ENCODE peak calls at places on chromosome 3, in four cellular contexts. S is WTC11, E is HepG2, N is K562. B is an unnamed sample.

GRCh38 chr3:117856354-117856753 is 1146.8 kb downstream of the TUSC7 start:
- DNase-seq in S (no peak), E (no peak), N (peak), B (no peak)

GRCh38 chr3:126040386-126040785 is 43.5 kb downstream of the SLC41A3 start:
- DNase-seq in S (no peak), E (no peak), N (no peak), B (no peak)

GRCh38 chr3:147117631-147118030 is 288.7 kb downstream of the ZIC4 start:
- DNase-seq in S (no peak), E (no peak), N (no peak), B (no peak)

GRCh38 chr3:60775956-60776355 is 475.3 kb downstream of the FHIT start:
- DNase-seq in S (no peak), E (no peak), N (no peak), B (no peak)

GRCh38 chr3:158936530-158937113 is 134.8 kb downstream of the MFSD1 start:
- DNase-seq in S (peak), E (no peak), N (no peak), B (no peak)

GRCh38 chr3:27730774-27731659 is 8.9 kb upstream of the EOMES start:
- DNase-seq in S (no peak), E (no peak), N (no peak), B (no peak)

GRCh38 chr3:45064512-45065372 is 38.6 kb downstream of the CLEC3B start:
- DNase-seq in S (no peak), E (no peak), N (peak), B (no peak)

GRCh38 chr3:152113992-152114651 is 154.6 kb upstream of the MBNL1 start:
- DNase-seq in S (no peak), E (no peak), N (no peak), B (no peak)

GRCh38 chr3:155519081-155519480 is 225.6 kb upstream of the STRIT1 start:
- DNase-seq in S (no peak), E (no peak), N (no peak), B (no peak)

GRCh38 chr3:179956416-179956830 is 80.3 kb downstream of the PEX5L start:
- DNase-seq in S (no peak), E (no peak), N (no peak), B (no peak)

GRCh38 chr3:51620543-51620942 is 50.5 kb upstream of the TEX264 start:
- DNase-seq in S (no peak), E (peak), N (no peak), B (no peak)

GRCh38 chr3:133489466-133490085 is 83.9 kb upstream of the CDV3 start:
- DNase-seq in S (peak), E (no peak), N (no peak), B (no peak)

GRCh38 chr3:30282052-30282708 is 324.2 kb upstream of the TGFBR2 start:
- DNase-seq in S (no peak), E (peak), N (no peak), B (no peak)

GRCh38 chr3:86056962-86057361 is 934.0 kb downstream of the VGLL3 start:
- DNase-seq in S (no peak), E (no peak), N (no peak), B (no peak)

GRCh38 chr3:76673171-76673570 is 366.7 kb upstream of the ROBO2 start:
- DNase-seq in S (no peak), E (no peak), N (no peak), B (no peak)

GRCh38 chr3:112671930-112672715 is 31.2 kb upstream of the CCDC80 start:
- DNase-seq in S (no peak), E (no peak), N (no peak), B (no peak)

GRCh38 chr3:4332111-4332510 is 28.9 kb downstream of the SETMAR start:
- DNase-seq in S (no peak), E (no peak), N (no peak), B (no peak)

GRCh38 chr3:112822116-112823055 is 24.3 kb downstream of the CD200R1L start:
- DNase-seq in S (no peak), E (no peak), N (no peak), B (no peak)

GRCh38 chr3:150639262-150639661 is 36.1 kb downstream of the SELENOT start:
- DNase-seq in S (no peak), E (no peak), N (no peak), B (no peak)

GRCh38 chr3:30162579-30162978 is 443.8 kb upstream of the TGFBR2 start:
- DNase-seq in S (no peak), E (no peak), N (no peak), B (no peak)

GRCh38 chr3:136197159-136197715 is 1.1 kb upstream of the MSL2 start:
- DNase-seq in S (no peak), E (peak), N (no peak), B (no peak)

GRCh38 chr3:112333386-112334334 is 704 bp downstream of the CD200 start:
- DNase-seq in S (peak), E (no peak), N (no peak), B (peak)

GRCh38 chr3:58296269-58296668 is 9.8 kb upstream of the RPP14 start:
- DNase-seq in S (no peak), E (no peak), N (no peak), B (no peak)

GRCh38 chr3:27485853-27486252 is 1.7 kb upstream of the SLC4A7 start:
- DNase-seq in S (no peak), E (no peak), N (no peak), B (no peak)

GRCh38 chr3:79011821-79012529 is 755.8 kb downstream of the ROBO1 start:
- DNase-seq in S (no peak), E (no peak), N (no peak), B (no peak)

DNA sequence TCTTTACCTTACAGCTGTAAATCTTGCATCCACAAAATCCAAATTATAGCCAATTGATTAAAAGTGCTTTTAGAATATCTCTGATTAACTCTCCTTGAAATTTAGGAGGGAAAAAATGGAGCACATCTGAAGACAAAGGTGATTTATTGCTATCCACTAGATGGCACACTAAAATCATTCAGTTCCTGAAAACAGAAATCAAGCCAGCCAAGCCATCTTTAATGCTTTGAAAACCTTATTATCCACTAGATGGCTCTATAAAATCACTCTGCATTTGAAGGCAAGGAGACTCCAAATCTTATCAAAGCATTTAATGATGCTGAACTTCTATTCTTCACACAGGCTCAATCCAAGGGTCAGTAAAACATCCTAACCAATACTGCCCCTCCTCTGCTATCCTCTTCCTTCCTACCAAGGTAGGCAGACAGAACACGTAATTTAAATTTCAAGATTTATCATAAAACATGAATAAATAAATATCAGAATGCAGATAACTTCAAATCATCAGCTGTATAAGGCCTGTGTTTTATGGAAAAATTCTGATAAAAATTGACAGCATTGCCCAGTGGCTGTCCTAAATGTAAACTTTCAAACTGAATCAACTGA is 48.4 kb downstream of the GOLIM4 start:
- DNase-seq in S (no peak), E (peak), N (peak), B (peak)
- TF ChIP-seq FOXJ3 in S (no peak), E (no peak), N (no peak), B (no peak)

GRCh38 chr3:114714237-114714636 is 420.4 kb downstream of the TIGIT start:
- DNase-seq in S (no peak), E (no peak), N (no peak), B (no peak)

GRCh38 chr3:114716916-114717315 is 423.1 kb downstream of the TIGIT start:
- DNase-seq in S (no peak), E (no peak), N (no peak), B (no peak)

GRCh38 chr3:114718071-114718896 is 424.5 kb downstream of the TIGIT start:
- DNase-seq in S (no peak), E (no peak), N (no peak), B (no peak)

GRCh38 chr3:114712728-114713492 is 419.1 kb downstream of the TIGIT start:
- DNase-seq in S (no peak), E (no peak), N (no peak), B (no peak)

GRCh38 chr3:114714957-114715356 is 421.1 kb downstream of the TIGIT start:
- DNase-seq in S (no peak), E (no peak), N (no peak), B (no peak)
- TF ChIP-seq USF2 in S (no peak), E (no peak), N (no peak), B (no peak)

DNA sequence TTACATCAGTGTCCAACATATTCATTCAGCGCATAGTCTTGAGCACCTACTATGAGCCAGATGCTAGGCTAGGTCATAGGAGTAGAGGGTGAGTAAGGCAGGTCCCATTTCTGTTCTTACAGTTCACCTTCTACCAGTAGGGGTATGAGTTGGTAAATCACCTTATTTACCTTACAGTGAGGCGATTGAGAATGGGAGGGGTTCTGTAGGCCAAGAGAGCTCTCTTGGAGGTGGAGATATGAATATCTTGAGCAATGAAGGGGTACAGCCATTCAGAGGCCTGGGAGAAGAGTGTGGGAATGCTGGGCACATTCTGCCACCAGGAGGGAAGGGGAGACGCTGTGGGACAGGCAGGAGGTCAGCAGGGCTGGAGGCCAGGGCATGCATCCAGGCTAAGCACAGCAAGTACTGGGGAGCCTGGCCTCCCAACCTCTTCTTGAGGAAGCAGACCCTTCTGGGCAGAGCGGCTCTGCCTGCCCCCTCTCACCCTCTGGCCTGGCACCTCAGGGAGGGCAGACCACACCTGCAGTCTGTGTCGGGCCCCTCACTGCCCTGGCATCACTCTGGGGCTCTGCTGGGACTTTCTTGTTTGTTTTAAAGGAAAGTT is 123.4 kb downstream of the EEFSEC start:
- DNase-seq in S (no peak), E (no peak), N (no peak), B (no peak)
- TF ChIP-seq FOXJ3 in S (no peak), E (no peak), N (no peak), B (no peak)

GRCh38 chr3:120348065-120348980 is 831 bp downstream of the LRRC58 start:
- DNase-seq in S (peak), E (peak), N (peak), B (peak)
- TF ChIP-seq USF2 in S (no peak), E (no peak), N (no peak), B (no peak)

GRCh38 chr3:32177702-32178198 is 60.7 kb upstream of the CMTM8 start:
- DNase-seq in S (peak), E (peak), N (peak), B (peak)

GRCh38 chr3:32181370-32181769 is 57.1 kb upstream of the CMTM8 start:
- DNase-seq in S (no peak), E (no peak), N (no peak), B (no peak)

GRCh38 chr3:32180151-32180850 is 58.2 kb upstream of the CMTM8 start:
- DNase-seq in S (no peak), E (no peak), N (no peak), B (no peak)

GRCh38 chr3:32175607-32176197 is 62.8 kb upstream of the CMTM8 start:
- DNase-seq in S (peak), E (peak), N (peak), B (peak)

GRCh38 chr3:32176989-32177701 is 61.3 kb upstream of the CMTM8 start:
- DNase-seq in S (peak), E (peak), N (peak), B (peak)
- TF ChIP-seq FOXJ3 in S (no peak), E (no peak), N (no peak), B (no peak)